ENCODE peak calls at places on chromosomes 16 and 17, in five cellular contexts. One of them, this sample, is unnamed.

GRCh38 chr16:85357323-85357722 is 245.1 kb upstream of the CIBAR2 start:
- DNase-seq in pancreas: no peak
- DNase-seq in A549: no peak
- DNase-seq in hepatocyte: no peak
- DNase-seq in esophagus muscularis mucosa: no peak
- DNase-seq in this sample: no peak

GRCh38 chr16:87115646-87116045 is 201.5 kb downstream of the C16orf95 start:
- DNase-seq in pancreas: no peak
- DNase-seq in A549: no peak
- DNase-seq in hepatocyte: no peak
- DNase-seq in esophagus muscularis mucosa: no peak
- DNase-seq in this sample: no peak

GRCh38 chr17:32007463-32008298 is 498 bp downstream of the LRRC37B start:
- DNase-seq in pancreas: peak; percentile 39
- DNase-seq in A549: peak; percentile 48
- DNase-seq in hepatocyte: peak; percentile 59
- DNase-seq in esophagus muscularis mucosa: no peak
- DNase-seq in this sample: peak; percentile 44

GRCh38 chr17:72591500-72592241 is 470.9 kb downstream of the SOX9 start:
- DNase-seq in pancreas: no peak
- DNase-seq in A549: no peak
- DNase-seq in hepatocyte: peak; percentile 52
- DNase-seq in esophagus muscularis mucosa: no peak
- DNase-seq in this sample: peak; percentile 22

GRCh38 chr17:21213491-21214014 is 408 bp downstream of the TMEM11 start:
- DNase-seq in pancreas: no peak
- DNase-seq in A549: no peak
- DNase-seq in hepatocyte: peak; percentile 75
- DNase-seq in esophagus muscularis mucosa: no peak
- DNase-seq in this sample: peak; percentile 27

GRCh38 chr16:77918792-77919707 is 103.3 kb upstream of the CLEC3A start:
- DNase-seq in pancreas: no peak
- DNase-seq in A549: peak; percentile 4
- DNase-seq in hepatocyte: peak; percentile 52
- DNase-seq in esophagus muscularis mucosa: no peak
- DNase-seq in this sample: no peak

GRCh38 chr17:60971515-60972369 is 294.1 kb downstream of the BCAS3 start:
- DNase-seq in pancreas: no peak
- DNase-seq in A549: peak; percentile 73
- DNase-seq in hepatocyte: peak; percentile 65
- DNase-seq in esophagus muscularis mucosa: no peak
- DNase-seq in this sample: peak; percentile 53

GRCh38 chr17:17957584-17957916 is 14.7 kb downstream of the TOM1L2 start:
- DNase-seq in pancreas: no peak
- DNase-seq in A549: peak; percentile 43
- DNase-seq in hepatocyte: no peak
- DNase-seq in esophagus muscularis mucosa: no peak
- DNase-seq in this sample: no peak

GRCh38 chr16:76796978-76797377 is 394.0 kb upstream of the MON1B start:
- DNase-seq in pancreas: no peak
- DNase-seq in A549: no peak
- DNase-seq in hepatocyte: no peak
- DNase-seq in esophagus muscularis mucosa: no peak
- DNase-seq in this sample: no peak

GRCh38 chr17:82439829-82440365 is 10.7 kb downstream of the CYBC1 start:
- DNase-seq in pancreas: no peak
- DNase-seq in A549: no peak
- DNase-seq in hepatocyte: no peak
- DNase-seq in esophagus muscularis mucosa: no peak
- DNase-seq in this sample: no peak

DNA sequence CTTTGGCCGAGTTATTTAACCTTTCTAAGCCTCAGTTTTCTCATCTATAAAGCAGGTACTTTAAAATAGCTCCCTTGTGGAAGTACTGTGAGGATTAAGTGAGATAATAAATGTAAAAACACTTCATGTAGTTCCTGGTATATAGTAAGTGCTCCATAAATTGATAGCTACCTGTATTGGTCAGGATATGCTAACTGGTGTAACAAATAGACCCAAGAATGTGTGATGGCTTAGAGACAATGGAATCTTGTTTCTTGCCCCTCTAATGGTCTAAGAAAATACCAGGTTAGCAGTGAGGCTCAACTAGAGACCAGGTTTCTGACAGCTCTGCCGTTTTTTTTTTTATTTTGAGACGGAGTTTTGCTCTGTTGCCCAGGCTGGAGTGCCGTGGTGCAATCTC is 29.8 kb downstream of the CCR7 start:
- DNase-seq in pancreas: no peak
- DNase-seq in A549: no peak
- DNase-seq in hepatocyte: no peak
- DNase-seq in esophagus muscularis mucosa: no peak
- DNase-seq in this sample: no peak
- H3K4me1 ChIP-seq in pancreas: no peaks in the 10 kb centered on the region
- H3K4me1 ChIP-seq in A549: peaks cover 78% of the 10 kb centered on the region
- H3K4me1 ChIP-seq in hepatocyte: peaks cover 15% of the 10 kb centered on the region
- H3K4me1 ChIP-seq in esophagus muscularis mucosa: peaks cover 75% of the 10 kb centered on the region
- H3K4me1 ChIP-seq in this sample: no peaks in the 10 kb centered on the region

GRCh38 chr16:6576646-6577045 is 756.0 kb upstream of the RBFOX1 start:
- DNase-seq in pancreas: no peak
- DNase-seq in A549: no peak
- DNase-seq in hepatocyte: no peak
- DNase-seq in esophagus muscularis mucosa: no peak
- DNase-seq in this sample: no peak
- H3K4me1 ChIP-seq in pancreas: no peaks in the 10 kb centered on the region
- H3K4me1 ChIP-seq in A549: no peaks in the 10 kb centered on the region
- H3K4me1 ChIP-seq in hepatocyte: no peaks in the 10 kb centered on the region
- H3K4me1 ChIP-seq in esophagus muscularis mucosa: no peaks in the 10 kb centered on the region
- H3K4me1 ChIP-seq in this sample: no peaks in the 10 kb centered on the region

DNA sequence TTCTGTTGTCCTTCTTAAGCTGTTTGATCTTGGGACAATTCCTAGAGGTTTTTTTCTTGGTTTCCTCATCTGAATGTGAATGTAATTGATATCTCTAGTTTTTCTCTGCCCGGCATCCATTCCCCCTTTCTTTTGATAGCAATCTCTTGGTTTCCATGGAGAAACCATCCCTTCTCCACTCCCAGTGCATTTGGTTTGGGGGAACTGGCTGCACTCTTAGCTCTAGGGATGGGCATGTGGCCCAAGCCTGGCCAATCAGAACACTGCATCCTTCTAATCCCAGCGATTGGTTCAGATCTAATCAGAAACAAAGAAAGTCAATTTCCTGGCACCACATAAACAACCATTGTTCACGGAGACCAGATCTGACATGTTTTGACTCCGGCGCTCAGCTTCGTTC is 45.1 kb downstream of the IRX3 start:
- DNase-seq in pancreas: no peak
- DNase-seq in A549: no peak
- DNase-seq in hepatocyte: no peak
- DNase-seq in esophagus muscularis mucosa: no peak
- DNase-seq in this sample: no peak
- H3K4me1 ChIP-seq in pancreas: no peaks in the 10 kb centered on the region
- H3K4me1 ChIP-seq in A549: peaks cover 5% of the 10 kb centered on the region
- H3K4me1 ChIP-seq in hepatocyte: no peaks in the 10 kb centered on the region
- H3K4me1 ChIP-seq in esophagus muscularis mucosa: no peaks in the 10 kb centered on the region
- H3K4me1 ChIP-seq in this sample: no peaks in the 10 kb centered on the region

GRCh38 chr16:68539704-68540370 is 746 bp downstream of the ZFP90 start:
- DNase-seq in pancreas: no peak
- DNase-seq in A549: peak; percentile 16
- DNase-seq in hepatocyte: peak; percentile 19
- DNase-seq in esophagus muscularis mucosa: no peak
- DNase-seq in this sample: no peak

GRCh38 chr16:68533937-68534336 is 5.2 kb upstream of the ZFP90 start:
- DNase-seq in pancreas: no peak
- DNase-seq in A549: no peak
- DNase-seq in hepatocyte: no peak
- DNase-seq in esophagus muscularis mucosa: no peak
- DNase-seq in this sample: no peak

DNA sequence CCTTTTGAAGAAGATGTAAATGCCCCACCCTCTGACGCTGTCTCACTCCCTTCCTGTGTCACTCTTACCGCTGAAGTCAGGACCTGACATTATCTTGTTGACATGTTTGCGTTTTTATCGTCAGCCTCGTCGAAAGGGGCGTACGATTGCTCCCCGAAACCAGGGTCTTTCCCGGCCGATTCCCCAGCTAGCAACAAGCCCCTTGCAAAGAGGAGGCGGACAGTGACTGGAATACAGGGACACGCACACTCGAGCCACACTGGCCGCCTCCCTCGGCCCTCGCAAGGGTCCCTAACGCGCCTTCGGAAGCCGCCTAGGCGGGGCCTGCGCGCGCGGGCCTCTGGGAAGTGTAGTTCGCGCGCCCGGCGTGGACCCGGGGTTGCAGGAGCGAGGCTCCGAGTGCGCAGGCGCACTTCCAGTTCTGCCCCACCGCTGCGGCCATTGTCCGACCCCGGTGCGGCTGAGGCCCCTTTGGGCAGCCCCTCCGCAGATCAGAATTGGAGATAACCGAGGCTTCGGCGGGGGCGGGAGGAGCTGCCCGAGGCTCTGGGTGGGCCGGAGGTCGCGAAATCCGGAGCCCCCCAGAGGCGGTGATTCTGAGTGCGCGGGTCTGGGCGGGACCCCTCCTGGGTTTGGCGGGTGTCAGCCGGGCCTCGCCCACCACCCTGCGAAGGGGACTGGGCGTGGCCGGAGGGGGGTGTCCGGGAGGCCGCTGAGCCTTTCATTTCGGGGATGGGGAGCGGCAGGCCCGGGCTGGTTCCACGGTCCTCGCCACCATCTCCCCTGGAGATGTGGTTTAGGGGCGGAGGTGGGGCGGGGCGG is at the start of gene ZFP90:
- DNase-seq in pancreas: peak; percentile 79
- DNase-seq in A549: peak; percentile 90
- DNase-seq in hepatocyte: peak; percentile 97
- DNase-seq in esophagus muscularis mucosa: peak; percentile 92
- DNase-seq in this sample: peak; percentile 93
- H3K4me1 ChIP-seq in pancreas: no peaks in the 10 kb centered on the region
- H3K4me1 ChIP-seq in A549: peaks cover 5% of the 10 kb centered on the region
- H3K4me1 ChIP-seq in hepatocyte: peaks cover 3% of the 10 kb centered on the region
- H3K4me1 ChIP-seq in esophagus muscularis mucosa: peaks cover 9% of the 10 kb centered on the region
- H3K4me1 ChIP-seq in this sample: peaks cover 4% of the 10 kb centered on the region

GRCh38 chr17:1559743-1560581 is 2.6 kb downstream of the PITPNA start:
- DNase-seq in pancreas: no peak
- DNase-seq in A549: no peak
- DNase-seq in hepatocyte: no peak
- DNase-seq in esophagus muscularis mucosa: no peak
- DNase-seq in this sample: no peak
- H3K4me1 ChIP-seq in pancreas: no peaks in the 10 kb centered on the region
- H3K4me1 ChIP-seq in A549: peaks cover 16% of the 10 kb centered on the region
- H3K4me1 ChIP-seq in hepatocyte: peaks cover 24% of the 10 kb centered on the region
- H3K4me1 ChIP-seq in esophagus muscularis mucosa: peaks cover 78% of the 10 kb centered on the region
- H3K4me1 ChIP-seq in this sample: peaks cover 11% of the 10 kb centered on the region

GRCh38 chr16:12540290-12540689 is 263.4 kb downstream of the CPPED1 start:
- DNase-seq in pancreas: no peak
- DNase-seq in A549: no peak
- DNase-seq in hepatocyte: no peak
- DNase-seq in esophagus muscularis mucosa: no peak
- DNase-seq in this sample: no peak
- H3K4me1 ChIP-seq in pancreas: no peaks in the 10 kb centered on the region
- H3K4me1 ChIP-seq in A549: peaks cover 5% of the 10 kb centered on the region
- H3K4me1 ChIP-seq in hepatocyte: peaks cover 8% of the 10 kb centered on the region
- H3K4me1 ChIP-seq in esophagus muscularis mucosa: peaks cover 11% of the 10 kb centered on the region
- H3K4me1 ChIP-seq in this sample: no peaks in the 10 kb centered on the region

GRCh38 chr17:47829870-47830269 is 1.5 kb downstream of the MRPL10 start:
- DNase-seq in pancreas: no peak
- DNase-seq in A549: no peak
- DNase-seq in hepatocyte: no peak
- DNase-seq in esophagus muscularis mucosa: no peak
- DNase-seq in this sample: no peak

GRCh38 chr17:47834756-47835155 is 3.3 kb downstream of the LRRC46 start:
- DNase-seq in pancreas: no peak
- DNase-seq in A549: no peak
- DNase-seq in hepatocyte: no peak
- DNase-seq in esophagus muscularis mucosa: no peak
- DNase-seq in this sample: no peak

GRCh38 chr17:47831934-47832327 is 461 bp downstream of the LRRC46 start:
- DNase-seq in pancreas: no peak
- DNase-seq in A549: no peak
- DNase-seq in hepatocyte: no peak
- DNase-seq in esophagus muscularis mucosa: no peak
- DNase-seq in this sample: no peak

GRCh38 chr17:47830396-47830907 is 889 bp downstream of the MRPL10 start:
- DNase-seq in pancreas: no peak
- DNase-seq in A549: no peak
- DNase-seq in hepatocyte: no peak
- DNase-seq in esophagus muscularis mucosa: no peak
- DNase-seq in this sample: no peak

GRCh38 chr17:47830991-47831933 is at the start of the genes LRRC46 and MRPL10:
- DNase-seq in pancreas: peak; percentile 93
- DNase-seq in A549: peak; percentile 94
- DNase-seq in hepatocyte: peak; percentile 98
- DNase-seq in esophagus muscularis mucosa: peak; percentile 97
- DNase-seq in this sample: peak; percentile 90
- H3K4me1 ChIP-seq in pancreas: peaks cover 10% of the 10 kb centered on the region
- H3K4me1 ChIP-seq in A549: peaks cover 16% of the 10 kb centered on the region
- H3K4me1 ChIP-seq in hepatocyte: peaks cover 9% of the 10 kb centered on the region
- H3K4me1 ChIP-seq in esophagus muscularis mucosa: peaks cover 28% of the 10 kb centered on the region
- H3K4me1 ChIP-seq in this sample: peaks cover 7% of the 10 kb centered on the region

GRCh38 chr17:77371888-77372443 is 231.2 kb downstream of the SEC14L1 start:
- DNase-seq in pancreas: no peak
- DNase-seq in A549: no peak
- DNase-seq in hepatocyte: no peak
- DNase-seq in esophagus muscularis mucosa: no peak
- DNase-seq in this sample: no peak

GRCh38 chr17:77372444-77373297 is 231.9 kb downstream of the SEC14L1 start:
- DNase-seq in pancreas: peak; percentile 65
- DNase-seq in A549: no peak
- DNase-seq in hepatocyte: peak; percentile 91
- DNase-seq in esophagus muscularis mucosa: no peak
- DNase-seq in this sample: peak; percentile 91

GRCh38 chr17:77369544-77369971 is 228.8 kb downstream of the SEC14L1 start:
- DNase-seq in pancreas: no peak
- DNase-seq in A549: no peak
- DNase-seq in hepatocyte: no peak
- DNase-seq in esophagus muscularis mucosa: no peak
- DNase-seq in this sample: no peak

GRCh38 chr17:77371117-77371887 is 230.5 kb downstream of the SEC14L1 start:
- DNase-seq in pancreas: no peak
- DNase-seq in A549: no peak
- DNase-seq in hepatocyte: no peak
- DNase-seq in esophagus muscularis mucosa: no peak
- DNase-seq in this sample: no peak

DNA sequence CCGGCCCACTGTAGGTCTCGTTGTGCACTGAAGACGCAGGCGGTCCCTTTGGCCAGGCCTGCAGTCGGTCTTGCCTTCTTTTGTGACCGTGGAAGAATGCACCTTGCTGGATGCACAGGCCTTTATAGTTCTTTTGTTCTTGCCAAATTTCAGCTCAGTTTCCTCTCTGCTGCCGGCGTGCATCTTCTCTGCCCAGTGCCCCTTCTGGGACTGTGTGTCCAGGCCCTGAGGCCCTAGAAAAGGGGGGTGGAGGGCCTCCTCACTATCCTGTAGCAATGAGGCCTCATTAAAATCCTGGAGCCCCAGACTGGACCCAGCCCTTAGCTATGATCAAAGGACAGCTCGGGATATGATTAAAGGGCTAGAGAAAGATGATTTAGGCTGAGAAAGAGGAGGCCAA is 229.8 kb downstream of the SEC14L1 start:
- DNase-seq in pancreas: no peak
- DNase-seq in A549: no peak
- DNase-seq in hepatocyte: no peak
- DNase-seq in esophagus muscularis mucosa: no peak
- DNase-seq in this sample: no peak
- H3K4me1 ChIP-seq in pancreas: peaks cover 10% of the 10 kb centered on the region
- H3K4me1 ChIP-seq in A549: peaks cover 83% of the 10 kb centered on the region
- H3K4me1 ChIP-seq in hepatocyte: peaks cover 56% of the 10 kb centered on the region
- H3K4me1 ChIP-seq in esophagus muscularis mucosa: peaks cover 70% of the 10 kb centered on the region
- H3K4me1 ChIP-seq in this sample: peaks cover 51% of the 10 kb centered on the region

This sample was measured in A673.